ENCODE peak calls at places on chromosomes 7 and 10, in nine cellular contexts. One of them, this sample, is unnamed.

GRCh38 chr7:116561697-116562483 is 37.1 kb downstream of the CAV1 start:
- DNase-seq in stimulated activated CD4-positive, alpha-beta T cell treated with anti-CD3 and anti-CD28 coated beads, Interleukin-1b, Interleukin-23, amount 100 ng/mL, for 4 hours: no peak
- DNase-seq in activated CD4-positive, alpha-beta T cell treated with anti-CD3 and anti-CD28 coated beads for 1 hour: no peak
- DNase-seq in KG1: no peak
- DNase-seq in activated gamma-delta T cell treated with Interleukin-2 at 50 U/mL for 16 hours: no peak
- DNase-seq in hippocampal formation: no peak
- DNase-seq in AG09319: no peak
- DNase-seq in NCI-H2171 treated with DMSO at 0.1 percent for 48 hours: no peak
- DNase-seq in NCI-H1417 treated with DMSO at 0.1 percent for 48 hours: no peak
- DNase-seq in this sample: no peak

GRCh38 chr10:22682237-22683192 is 31.9 kb downstream of the PIP4K2A start:
- DNase-seq in stimulated activated CD4-positive, alpha-beta T cell treated with anti-CD3 and anti-CD28 coated beads, Interleukin-1b, Interleukin-23, amount 100 ng/mL, for 4 hours: no peak
- DNase-seq in activated CD4-positive, alpha-beta T cell treated with anti-CD3 and anti-CD28 coated beads for 1 hour: peak
- DNase-seq in KG1: peak
- DNase-seq in activated gamma-delta T cell treated with Interleukin-2 at 50 U/mL for 16 hours: peak
- DNase-seq in hippocampal formation: no peak
- DNase-seq in AG09319: no peak
- DNase-seq in NCI-H2171 treated with DMSO at 0.1 percent for 48 hours: peak
- DNase-seq in NCI-H1417 treated with DMSO at 0.1 percent for 48 hours: no peak
- DNase-seq in this sample: peak

GRCh38 chr10:43134126-43134905 is 3.9 kb upstream of the CSGALNACT2 start:
- DNase-seq in stimulated activated CD4-positive, alpha-beta T cell treated with anti-CD3 and anti-CD28 coated beads, Interleukin-1b, Interleukin-23, amount 100 ng/mL, for 4 hours: no peak
- DNase-seq in activated CD4-positive, alpha-beta T cell treated with anti-CD3 and anti-CD28 coated beads for 1 hour: no peak
- DNase-seq in KG1: no peak
- DNase-seq in activated gamma-delta T cell treated with Interleukin-2 at 50 U/mL for 16 hours: no peak
- DNase-seq in hippocampal formation: no peak
- DNase-seq in AG09319: no peak
- DNase-seq in NCI-H2171 treated with DMSO at 0.1 percent for 48 hours: no peak
- DNase-seq in NCI-H1417 treated with DMSO at 0.1 percent for 48 hours: no peak
- DNase-seq in this sample: no peak

GRCh38 chr7:26653966-26654365 is 210.4 kb downstream of the SKAP2 start:
- DNase-seq in stimulated activated CD4-positive, alpha-beta T cell treated with anti-CD3 and anti-CD28 coated beads, Interleukin-1b, Interleukin-23, amount 100 ng/mL, for 4 hours: no peak
- DNase-seq in activated CD4-positive, alpha-beta T cell treated with anti-CD3 and anti-CD28 coated beads for 1 hour: no peak
- DNase-seq in KG1: no peak
- DNase-seq in activated gamma-delta T cell treated with Interleukin-2 at 50 U/mL for 16 hours: no peak
- DNase-seq in hippocampal formation: no peak
- DNase-seq in AG09319: no peak
- DNase-seq in NCI-H2171 treated with DMSO at 0.1 percent for 48 hours: no peak
- DNase-seq in NCI-H1417 treated with DMSO at 0.1 percent for 48 hours: no peak
- DNase-seq in this sample: no peak

GRCh38 chr7:26202019-26202985 is 757 bp downstream of the CBX3 start:
- DNase-seq in stimulated activated CD4-positive, alpha-beta T cell treated with anti-CD3 and anti-CD28 coated beads, Interleukin-1b, Interleukin-23, amount 100 ng/mL, for 4 hours: peak
- DNase-seq in activated CD4-positive, alpha-beta T cell treated with anti-CD3 and anti-CD28 coated beads for 1 hour: peak
- DNase-seq in KG1: no peak
- DNase-seq in activated gamma-delta T cell treated with Interleukin-2 at 50 U/mL for 16 hours: peak
- DNase-seq in hippocampal formation: peak
- DNase-seq in AG09319: no peak
- DNase-seq in NCI-H2171 treated with DMSO at 0.1 percent for 48 hours: no peak
- DNase-seq in NCI-H1417 treated with DMSO at 0.1 percent for 48 hours: no peak
- DNase-seq in this sample: peak

GRCh38 chr7:157097569-157097968 is 41.2 kb upstream of the UBE3C start:
- DNase-seq in stimulated activated CD4-positive, alpha-beta T cell treated with anti-CD3 and anti-CD28 coated beads, Interleukin-1b, Interleukin-23, amount 100 ng/mL, for 4 hours: no peak
- DNase-seq in activated CD4-positive, alpha-beta T cell treated with anti-CD3 and anti-CD28 coated beads for 1 hour: no peak
- DNase-seq in KG1: no peak
- DNase-seq in activated gamma-delta T cell treated with Interleukin-2 at 50 U/mL for 16 hours: no peak
- DNase-seq in hippocampal formation: no peak
- DNase-seq in AG09319: no peak
- DNase-seq in NCI-H2171 treated with DMSO at 0.1 percent for 48 hours: peak
- DNase-seq in NCI-H1417 treated with DMSO at 0.1 percent for 48 hours: no peak
- DNase-seq in this sample: no peak

GRCh38 chr10:124542336-124542735 is 80.7 kb downstream of the LHPP start:
- DNase-seq in stimulated activated CD4-positive, alpha-beta T cell treated with anti-CD3 and anti-CD28 coated beads, Interleukin-1b, Interleukin-23, amount 100 ng/mL, for 4 hours: no peak
- DNase-seq in activated CD4-positive, alpha-beta T cell treated with anti-CD3 and anti-CD28 coated beads for 1 hour: no peak
- DNase-seq in KG1: no peak
- DNase-seq in activated gamma-delta T cell treated with Interleukin-2 at 50 U/mL for 16 hours: no peak
- DNase-seq in hippocampal formation: no peak
- DNase-seq in AG09319: no peak
- DNase-seq in NCI-H2171 treated with DMSO at 0.1 percent for 48 hours: no peak
- DNase-seq in NCI-H1417 treated with DMSO at 0.1 percent for 48 hours: no peak
- DNase-seq in this sample: no peak

GRCh38 chr7:156049366-156049765 is 237.1 kb upstream of the SHH start:
- DNase-seq in stimulated activated CD4-positive, alpha-beta T cell treated with anti-CD3 and anti-CD28 coated beads, Interleukin-1b, Interleukin-23, amount 100 ng/mL, for 4 hours: no peak
- DNase-seq in activated CD4-positive, alpha-beta T cell treated with anti-CD3 and anti-CD28 coated beads for 1 hour: no peak
- DNase-seq in KG1: no peak
- DNase-seq in activated gamma-delta T cell treated with Interleukin-2 at 50 U/mL for 16 hours: no peak
- DNase-seq in hippocampal formation: no peak
- DNase-seq in AG09319: no peak
- DNase-seq in NCI-H2171 treated with DMSO at 0.1 percent for 48 hours: no peak
- DNase-seq in NCI-H1417 treated with DMSO at 0.1 percent for 48 hours: no peak
- DNase-seq in this sample: no peak

GRCh38 chr10:4434536-4435071 is 391.4 kb upstream of the AKR1E2 start:
- DNase-seq in stimulated activated CD4-positive, alpha-beta T cell treated with anti-CD3 and anti-CD28 coated beads, Interleukin-1b, Interleukin-23, amount 100 ng/mL, for 4 hours: no peak
- DNase-seq in activated CD4-positive, alpha-beta T cell treated with anti-CD3 and anti-CD28 coated beads for 1 hour: no peak
- DNase-seq in KG1: no peak
- DNase-seq in activated gamma-delta T cell treated with Interleukin-2 at 50 U/mL for 16 hours: no peak
- DNase-seq in hippocampal formation: no peak
- DNase-seq in AG09319: no peak
- DNase-seq in NCI-H2171 treated with DMSO at 0.1 percent for 48 hours: no peak
- DNase-seq in NCI-H1417 treated with DMSO at 0.1 percent for 48 hours: no peak
- DNase-seq in this sample: no peak

GRCh38 chr10:59057350-59057749 is 119.1 kb upstream of the PHYHIPL start:
- DNase-seq in stimulated activated CD4-positive, alpha-beta T cell treated with anti-CD3 and anti-CD28 coated beads, Interleukin-1b, Interleukin-23, amount 100 ng/mL, for 4 hours: no peak
- DNase-seq in activated CD4-positive, alpha-beta T cell treated with anti-CD3 and anti-CD28 coated beads for 1 hour: no peak
- DNase-seq in KG1: no peak
- DNase-seq in activated gamma-delta T cell treated with Interleukin-2 at 50 U/mL for 16 hours: no peak
- DNase-seq in hippocampal formation: peak
- DNase-seq in AG09319: no peak
- DNase-seq in NCI-H2171 treated with DMSO at 0.1 percent for 48 hours: no peak
- DNase-seq in NCI-H1417 treated with DMSO at 0.1 percent for 48 hours: no peak
- DNase-seq in this sample: no peak

GRCh38 chr10:87675396-87676376 is 16.0 kb downstream of the PAPSS2 start:
- DNase-seq in stimulated activated CD4-positive, alpha-beta T cell treated with anti-CD3 and anti-CD28 coated beads, Interleukin-1b, Interleukin-23, amount 100 ng/mL, for 4 hours: no peak
- DNase-seq in activated CD4-positive, alpha-beta T cell treated with anti-CD3 and anti-CD28 coated beads for 1 hour: no peak
- DNase-seq in KG1: no peak
- DNase-seq in activated gamma-delta T cell treated with Interleukin-2 at 50 U/mL for 16 hours: no peak
- DNase-seq in hippocampal formation: no peak
- DNase-seq in AG09319: peak
- DNase-seq in NCI-H2171 treated with DMSO at 0.1 percent for 48 hours: no peak
- DNase-seq in NCI-H1417 treated with DMSO at 0.1 percent for 48 hours: no peak
- DNase-seq in this sample: no peak

GRCh38 chr10:80924063-80924952 is 386.6 kb downstream of the SH2D4B start:
- DNase-seq in stimulated activated CD4-positive, alpha-beta T cell treated with anti-CD3 and anti-CD28 coated beads, Interleukin-1b, Interleukin-23, amount 100 ng/mL, for 4 hours: no peak
- DNase-seq in activated CD4-positive, alpha-beta T cell treated with anti-CD3 and anti-CD28 coated beads for 1 hour: no peak
- DNase-seq in KG1: no peak
- DNase-seq in activated gamma-delta T cell treated with Interleukin-2 at 50 U/mL for 16 hours: no peak
- DNase-seq in hippocampal formation: peak
- DNase-seq in AG09319: peak
- DNase-seq in NCI-H2171 treated with DMSO at 0.1 percent for 48 hours: peak
- DNase-seq in NCI-H1417 treated with DMSO at 0.1 percent for 48 hours: no peak
- DNase-seq in this sample: no peak

GRCh38 chr10:124740374-124741280 is 3.6 kb downstream of the FAM53B start:
- DNase-seq in stimulated activated CD4-positive, alpha-beta T cell treated with anti-CD3 and anti-CD28 coated beads, Interleukin-1b, Interleukin-23, amount 100 ng/mL, for 4 hours: no peak
- DNase-seq in activated CD4-positive, alpha-beta T cell treated with anti-CD3 and anti-CD28 coated beads for 1 hour: no peak
- DNase-seq in KG1: peak
- DNase-seq in activated gamma-delta T cell treated with Interleukin-2 at 50 U/mL for 16 hours: no peak
- DNase-seq in hippocampal formation: peak
- DNase-seq in AG09319: no peak
- DNase-seq in NCI-H2171 treated with DMSO at 0.1 percent for 48 hours: no peak
- DNase-seq in NCI-H1417 treated with DMSO at 0.1 percent for 48 hours: no peak
- DNase-seq in this sample: no peak

GRCh38 chr10:16352146-16352545 is 84.7 kb upstream of the PTER start:
- DNase-seq in stimulated activated CD4-positive, alpha-beta T cell treated with anti-CD3 and anti-CD28 coated beads, Interleukin-1b, Interleukin-23, amount 100 ng/mL, for 4 hours: no peak
- DNase-seq in activated CD4-positive, alpha-beta T cell treated with anti-CD3 and anti-CD28 coated beads for 1 hour: no peak
- DNase-seq in KG1: no peak
- DNase-seq in activated gamma-delta T cell treated with Interleukin-2 at 50 U/mL for 16 hours: no peak
- DNase-seq in hippocampal formation: no peak
- DNase-seq in AG09319: no peak
- DNase-seq in NCI-H2171 treated with DMSO at 0.1 percent for 48 hours: no peak
- DNase-seq in NCI-H1417 treated with DMSO at 0.1 percent for 48 hours: no peak
- DNase-seq in this sample: no peak

GRCh38 chr10:31771345-31771831 is 157.2 kb downstream of the ARHGAP12 start:
- DNase-seq in stimulated activated CD4-positive, alpha-beta T cell treated with anti-CD3 and anti-CD28 coated beads, Interleukin-1b, Interleukin-23, amount 100 ng/mL, for 4 hours: no peak
- DNase-seq in activated CD4-positive, alpha-beta T cell treated with anti-CD3 and anti-CD28 coated beads for 1 hour: no peak
- DNase-seq in KG1: no peak
- DNase-seq in activated gamma-delta T cell treated with Interleukin-2 at 50 U/mL for 16 hours: no peak
- DNase-seq in hippocampal formation: no peak
- DNase-seq in AG09319: no peak
- DNase-seq in NCI-H2171 treated with DMSO at 0.1 percent for 48 hours: no peak
- DNase-seq in NCI-H1417 treated with DMSO at 0.1 percent for 48 hours: no peak
- DNase-seq in this sample: no peak

GRCh38 chr7:90309872-90310271 is 11.2 kb downstream of the FAM237B start:
- DNase-seq in stimulated activated CD4-positive, alpha-beta T cell treated with anti-CD3 and anti-CD28 coated beads, Interleukin-1b, Interleukin-23, amount 100 ng/mL, for 4 hours: no peak
- DNase-seq in activated CD4-positive, alpha-beta T cell treated with anti-CD3 and anti-CD28 coated beads for 1 hour: no peak
- DNase-seq in KG1: no peak
- DNase-seq in activated gamma-delta T cell treated with Interleukin-2 at 50 U/mL for 16 hours: no peak
- DNase-seq in hippocampal formation: no peak
- DNase-seq in AG09319: no peak
- DNase-seq in NCI-H2171 treated with DMSO at 0.1 percent for 48 hours: no peak
- DNase-seq in NCI-H1417 treated with DMSO at 0.1 percent for 48 hours: no peak
- DNase-seq in this sample: no peak

GRCh38 chr7:92737706-92738105 is 98.7 kb downstream of the CDK6 start:
- DNase-seq in stimulated activated CD4-positive, alpha-beta T cell treated with anti-CD3 and anti-CD28 coated beads, Interleukin-1b, Interleukin-23, amount 100 ng/mL, for 4 hours: no peak
- DNase-seq in activated CD4-positive, alpha-beta T cell treated with anti-CD3 and anti-CD28 coated beads for 1 hour: no peak
- DNase-seq in KG1: no peak
- DNase-seq in activated gamma-delta T cell treated with Interleukin-2 at 50 U/mL for 16 hours: no peak
- DNase-seq in hippocampal formation: no peak
- DNase-seq in AG09319: no peak
- DNase-seq in NCI-H2171 treated with DMSO at 0.1 percent for 48 hours: no peak
- DNase-seq in NCI-H1417 treated with DMSO at 0.1 percent for 48 hours: no peak
- DNase-seq in this sample: no peak

GRCh38 chr10:43170491-43170890 is 32.2 kb downstream of the CSGALNACT2 start:
- DNase-seq in stimulated activated CD4-positive, alpha-beta T cell treated with anti-CD3 and anti-CD28 coated beads, Interleukin-1b, Interleukin-23, amount 100 ng/mL, for 4 hours: no peak
- DNase-seq in activated CD4-positive, alpha-beta T cell treated with anti-CD3 and anti-CD28 coated beads for 1 hour: no peak
- DNase-seq in KG1: no peak
- DNase-seq in activated gamma-delta T cell treated with Interleukin-2 at 50 U/mL for 16 hours: no peak
- DNase-seq in hippocampal formation: no peak
- DNase-seq in AG09319: no peak
- DNase-seq in NCI-H2171 treated with DMSO at 0.1 percent for 48 hours: no peak
- DNase-seq in NCI-H1417 treated with DMSO at 0.1 percent for 48 hours: no peak
- DNase-seq in this sample: no peak

GRCh38 chr10:17233534-17233933 is 5.5 kb downstream of the VIM start:
- DNase-seq in stimulated activated CD4-positive, alpha-beta T cell treated with anti-CD3 and anti-CD28 coated beads, Interleukin-1b, Interleukin-23, amount 100 ng/mL, for 4 hours: no peak
- DNase-seq in activated CD4-positive, alpha-beta T cell treated with anti-CD3 and anti-CD28 coated beads for 1 hour: no peak
- DNase-seq in KG1: no peak
- DNase-seq in activated gamma-delta T cell treated with Interleukin-2 at 50 U/mL for 16 hours: no peak
- DNase-seq in hippocampal formation: no peak
- DNase-seq in AG09319: no peak
- DNase-seq in NCI-H2171 treated with DMSO at 0.1 percent for 48 hours: no peak
- DNase-seq in NCI-H1417 treated with DMSO at 0.1 percent for 48 hours: no peak
- DNase-seq in this sample: no peak

GRCh38 chr10:20767028-20767427 is 130.1 kb downstream of the NEBL start:
- DNase-seq in stimulated activated CD4-positive, alpha-beta T cell treated with anti-CD3 and anti-CD28 coated beads, Interleukin-1b, Interleukin-23, amount 100 ng/mL, for 4 hours: no peak
- DNase-seq in activated CD4-positive, alpha-beta T cell treated with anti-CD3 and anti-CD28 coated beads for 1 hour: no peak
- DNase-seq in KG1: no peak
- DNase-seq in activated gamma-delta T cell treated with Interleukin-2 at 50 U/mL for 16 hours: no peak
- DNase-seq in hippocampal formation: no peak
- DNase-seq in AG09319: no peak
- DNase-seq in NCI-H2171 treated with DMSO at 0.1 percent for 48 hours: no peak
- DNase-seq in NCI-H1417 treated with DMSO at 0.1 percent for 48 hours: no peak
- DNase-seq in this sample: no peak

GRCh38 chr7:30315589-30315988 is 31.2 kb downstream of the ZNRF2 start:
- DNase-seq in stimulated activated CD4-positive, alpha-beta T cell treated with anti-CD3 and anti-CD28 coated beads, Interleukin-1b, Interleukin-23, amount 100 ng/mL, for 4 hours: no peak
- DNase-seq in activated CD4-positive, alpha-beta T cell treated with anti-CD3 and anti-CD28 coated beads for 1 hour: no peak
- DNase-seq in KG1: no peak
- DNase-seq in activated gamma-delta T cell treated with Interleukin-2 at 50 U/mL for 16 hours: no peak
- DNase-seq in hippocampal formation: no peak
- DNase-seq in AG09319: no peak
- DNase-seq in NCI-H2171 treated with DMSO at 0.1 percent for 48 hours: no peak
- DNase-seq in NCI-H1417 treated with DMSO at 0.1 percent for 48 hours: no peak
- DNase-seq in this sample: no peak

GRCh38 chr10:51007781-51008180 is 66.5 kb upstream of the PRKG1 start:
- DNase-seq in stimulated activated CD4-positive, alpha-beta T cell treated with anti-CD3 and anti-CD28 coated beads, Interleukin-1b, Interleukin-23, amount 100 ng/mL, for 4 hours: no peak
- DNase-seq in activated CD4-positive, alpha-beta T cell treated with anti-CD3 and anti-CD28 coated beads for 1 hour: no peak
- DNase-seq in KG1: no peak
- DNase-seq in activated gamma-delta T cell treated with Interleukin-2 at 50 U/mL for 16 hours: no peak
- DNase-seq in hippocampal formation: no peak
- DNase-seq in AG09319: no peak
- DNase-seq in NCI-H2171 treated with DMSO at 0.1 percent for 48 hours: no peak
- DNase-seq in NCI-H1417 treated with DMSO at 0.1 percent for 48 hours: no peak
- DNase-seq in this sample: no peak

GRCh38 chr10:21514101-21514807 is 11.2 kb downstream of the SKIDA1 start:
- DNase-seq in stimulated activated CD4-positive, alpha-beta T cell treated with anti-CD3 and anti-CD28 coated beads, Interleukin-1b, Interleukin-23, amount 100 ng/mL, for 4 hours: no peak
- DNase-seq in activated CD4-positive, alpha-beta T cell treated with anti-CD3 and anti-CD28 coated beads for 1 hour: no peak
- DNase-seq in KG1: no peak
- DNase-seq in activated gamma-delta T cell treated with Interleukin-2 at 50 U/mL for 16 hours: no peak
- DNase-seq in hippocampal formation: no peak
- DNase-seq in AG09319: no peak
- DNase-seq in NCI-H2171 treated with DMSO at 0.1 percent for 48 hours: no peak
- DNase-seq in NCI-H1417 treated with DMSO at 0.1 percent for 48 hours: no peak
- DNase-seq in this sample: no peak

GRCh38 chr10:119055472-119055871 is 25.1 kb downstream of the EIF3A start:
- DNase-seq in stimulated activated CD4-positive, alpha-beta T cell treated with anti-CD3 and anti-CD28 coated beads, Interleukin-1b, Interleukin-23, amount 100 ng/mL, for 4 hours: no peak
- DNase-seq in activated CD4-positive, alpha-beta T cell treated with anti-CD3 and anti-CD28 coated beads for 1 hour: no peak
- DNase-seq in KG1: no peak
- DNase-seq in activated gamma-delta T cell treated with Interleukin-2 at 50 U/mL for 16 hours: no peak
- DNase-seq in hippocampal formation: no peak
- DNase-seq in AG09319: no peak
- DNase-seq in NCI-H2171 treated with DMSO at 0.1 percent for 48 hours: no peak
- DNase-seq in NCI-H1417 treated with DMSO at 0.1 percent for 48 hours: no peak
- DNase-seq in this sample: no peak

GRCh38 chr7:27225005-27225934 is 17.3 kb upstream of the EVX1 start:
- DNase-seq in stimulated activated CD4-positive, alpha-beta T cell treated with anti-CD3 and anti-CD28 coated beads, Interleukin-1b, Interleukin-23, amount 100 ng/mL, for 4 hours: no peak
- DNase-seq in activated CD4-positive, alpha-beta T cell treated with anti-CD3 and anti-CD28 coated beads for 1 hour: no peak
- DNase-seq in KG1: no peak
- DNase-seq in activated gamma-delta T cell treated with Interleukin-2 at 50 U/mL for 16 hours: no peak
- DNase-seq in hippocampal formation: no peak
- DNase-seq in AG09319: no peak
- DNase-seq in NCI-H2171 treated with DMSO at 0.1 percent for 48 hours: no peak
- DNase-seq in NCI-H1417 treated with DMSO at 0.1 percent for 48 hours: no peak
- DNase-seq in this sample: no peak

GRCh38 chr10:63666836-63667383 is 145.7 kb downstream of the REEP3 start:
- DNase-seq in stimulated activated CD4-positive, alpha-beta T cell treated with anti-CD3 and anti-CD28 coated beads, Interleukin-1b, Interleukin-23, amount 100 ng/mL, for 4 hours: no peak
- DNase-seq in activated CD4-positive, alpha-beta T cell treated with anti-CD3 and anti-CD28 coated beads for 1 hour: no peak
- DNase-seq in KG1: no peak
- DNase-seq in activated gamma-delta T cell treated with Interleukin-2 at 50 U/mL for 16 hours: no peak
- DNase-seq in hippocampal formation: no peak
- DNase-seq in AG09319: peak
- DNase-seq in NCI-H2171 treated with DMSO at 0.1 percent for 48 hours: no peak
- DNase-seq in NCI-H1417 treated with DMSO at 0.1 percent for 48 hours: no peak
- DNase-seq in this sample: no peak